ENCODE peak calls at places on chromosome 13, in ten cellular contexts. F, A, R, W, P, E, Y, T, L and H are unnamed samples.

GRCh38 chr13:46121597-46122163 is 16.8 kb upstream of the CPB2 start:
- DNase-seq in F (no peak), A (no peak), R (no peak), W (no peak), P (no peak), E (no peak), Y (no peak), T (no peak), L (no peak), H (no peak)

GRCh38 chr13:47215741-47216140 is 318.9 kb upstream of the HTR2A start:
- DNase-seq in F (no peak), A (no peak), R (no peak), W (no peak), P (peak; percentile 92), E (no peak), Y (peak; percentile 39), T (no peak), L (no peak), H (no peak)

GRCh38 chr13:39038569-39038898 is 278 bp downstream of the NHLRC3 start:
- DNase-seq in F (no peak), A (peak; percentile 12), R (no peak), W (peak; percentile 68), P (no peak), E (no peak), Y (no peak), T (no peak), L (no peak), H (peak; percentile 46)

GRCh38 chr13:28001837-28002473 is 13.5 kb upstream of the URAD start:
- DNase-seq in F (no peak), A (no peak), R (peak; percentile 20), W (no peak), P (no peak), E (no peak), Y (no peak), T (no peak), L (no peak), H (no peak)

GRCh38 chr13:98200211-98200878 is 23.3 kb upstream of the RNF113B start:
- DNase-seq in F (no peak), A (no peak), R (no peak), W (no peak), P (no peak), E (no peak), Y (peak; percentile 82), T (no peak), L (no peak), H (no peak)

GRCh38 chr13:106568225-106569003 is 477 bp upstream of the ARGLU1 start:
- DNase-seq in F (no peak), A (no peak), R (peak; percentile 32), W (no peak), P (no peak), E (no peak), Y (no peak), T (no peak), L (no peak), H (no peak)

GRCh38 chr13:39967199-39967959 is 311.9 kb downstream of the COG6 start:
- DNase-seq in F (no peak), A (no peak), R (no peak), W (no peak), P (no peak), E (no peak), Y (no peak), T (no peak), L (no peak), H (no peak)

GRCh38 chr13:35164324-35164932 is 222.4 kb downstream of the NBEA start:
- DNase-seq in F (peak; percentile 37), A (no peak), R (peak; percentile 22), W (no peak), P (peak; percentile 57), E (no peak), Y (peak; percentile 76), T (no peak), L (no peak), H (no peak)

GRCh38 chr13:38914070-38914469 is 76.6 kb downstream of the STOML3 start:
- DNase-seq in F (no peak), A (no peak), R (no peak), W (no peak), P (no peak), E (no peak), Y (peak; percentile 42), T (no peak), L (no peak), H (no peak)

GRCh38 chr13:94813920-94814500 is 101.7 kb upstream of the SOX21 start:
- DNase-seq in F (no peak), A (no peak), R (no peak), W (no peak), P (no peak), E (no peak), Y (no peak), T (no peak), L (no peak), H (no peak)

GRCh38 chr13:102856603-102857002 is 10.8 kb downstream of the ERCC5 start:
- DNase-seq in F (no peak), A (no peak), R (no peak), W (no peak), P (peak; percentile 71), E (no peak), Y (no peak), T (peak; percentile 36), L (no peak), H (peak; percentile 34)